ENCODE peak calls at places on chromosome 19, in ten cellular contexts. One of them, this sample, is unnamed.

GRCh38 chr19:19591133-19591825 is 27.2 kb downstream of the PBX4 start:
- DNase-seq in stomach: peak; percentile 53
- DNase-seq in IMR-90: peak; percentile 99
- DNase-seq in tibial nerve: no peak
- DNase-seq in Peyer's patch: peak; percentile 53
- DNase-seq in uterus: no peak
- DNase-seq in endothelial cell of umbilical vein: no peak
- DNase-seq in H1: peak; percentile 39
- DNase-seq in heart left ventricle: no peak
- DNase-seq in breast epithelium: peak; percentile 73
- DNase-seq in this sample: peak; percentile 58

GRCh38 chr19:42406111-42406510 is 16.0 kb upstream of the CNFN start:
- DNase-seq in tibial nerve: no peak
- DNase-seq in Peyer's patch: no peak
- DNase-seq in breast epithelium: no peak
- DNase-seq in IMR-90: no peak
- DNase-seq in heart left ventricle: no peak
- DNase-seq in uterus: no peak
- DNase-seq in H1: no peak
- DNase-seq in stomach: no peak
- DNase-seq in endothelial cell of umbilical vein: no peak
- DNase-seq in this sample: no peak

GRCh38 chr19:49014123-49014869 is 2.6 kb downstream of the LHB start:
- DNase-seq in uterus: no peak
- DNase-seq in heart left ventricle: no peak
- DNase-seq in IMR-90: peak; percentile 40
- DNase-seq in tibial nerve: no peak
- DNase-seq in H1: no peak
- DNase-seq in endothelial cell of umbilical vein: no peak
- DNase-seq in stomach: no peak
- DNase-seq in breast epithelium: no peak
- DNase-seq in Peyer's patch: no peak
- DNase-seq in this sample: no peak

GRCh38 chr19:56137405-56137804 is 3.7 kb upstream of the ZNF444 start:
- DNase-seq in uterus: no peak
- DNase-seq in endothelial cell of umbilical vein: peak; percentile 8
- DNase-seq in Peyer's patch: no peak
- DNase-seq in IMR-90: no peak
- DNase-seq in stomach: peak; percentile 93
- DNase-seq in breast epithelium: peak; percentile 71
- DNase-seq in H1: no peak
- DNase-seq in tibial nerve: no peak
- DNase-seq in heart left ventricle: no peak
- DNase-seq in this sample: peak; percentile 88

GRCh38 chr19:43101950-43102349 is 19.4 kb upstream of the PSG2 start:
- DNase-seq in breast epithelium: no peak
- DNase-seq in tibial nerve: no peak
- DNase-seq in heart left ventricle: no peak
- DNase-seq in IMR-90: no peak
- DNase-seq in H1: no peak
- DNase-seq in endothelial cell of umbilical vein: no peak
- DNase-seq in Peyer's patch: no peak
- DNase-seq in uterus: no peak
- DNase-seq in stomach: no peak
- DNase-seq in this sample: no peak

GRCh38 chr19:1012334-1012733 is 8.6 kb downstream of the TMEM259 start:
- DNase-seq in IMR-90: no peak
- DNase-seq in uterus: no peak
- DNase-seq in heart left ventricle: no peak
- DNase-seq in breast epithelium: no peak
- DNase-seq in stomach: no peak
- DNase-seq in endothelial cell of umbilical vein: no peak
- DNase-seq in Peyer's patch: no peak
- DNase-seq in H1: no peak
- DNase-seq in tibial nerve: no peak
- DNase-seq in this sample: no peak

GRCh38 chr19:342801-343421 is 1.7 kb downstream of the MIER2 start:
- DNase-seq in breast epithelium: no peak
- DNase-seq in stomach: peak; percentile 51
- DNase-seq in Peyer's patch: no peak
- DNase-seq in endothelial cell of umbilical vein: peak; percentile 98
- DNase-seq in heart left ventricle: peak; percentile 91
- DNase-seq in tibial nerve: peak; percentile 23
- DNase-seq in H1: no peak
- DNase-seq in uterus: peak; percentile 49
- DNase-seq in IMR-90: peak; percentile 93
- DNase-seq in this sample: peak; percentile 12

GRCh38 chr19:55473201-55473600 is 3.2 kb upstream of the ZNF628 start:
- DNase-seq in IMR-90: no peak
- DNase-seq in endothelial cell of umbilical vein: no peak
- DNase-seq in stomach: no peak
- DNase-seq in Peyer's patch: no peak
- DNase-seq in heart left ventricle: no peak
- DNase-seq in H1: no peak
- DNase-seq in tibial nerve: no peak
- DNase-seq in breast epithelium: no peak
- DNase-seq in uterus: no peak
- DNase-seq in this sample: no peak

GRCh38 chr19:32343550-32344262 is 1.7 kb upstream of the ZNF507 start:
- DNase-seq in IMR-90: no peak
- DNase-seq in uterus: no peak
- DNase-seq in heart left ventricle: no peak
- DNase-seq in Peyer's patch: no peak
- DNase-seq in H1: no peak
- DNase-seq in endothelial cell of umbilical vein: no peak
- DNase-seq in stomach: no peak
- DNase-seq in tibial nerve: no peak
- DNase-seq in breast epithelium: no peak
- DNase-seq in this sample: no peak

GRCh38 chr19:13208131-13208963 is 58.1 kb downstream of the IER2 start:
- DNase-seq in Peyer's patch: peak; percentile 74
- DNase-seq in endothelial cell of umbilical vein: peak; percentile 42
- DNase-seq in stomach: peak; percentile 33
- DNase-seq in heart left ventricle: peak; percentile 47
- DNase-seq in IMR-90: peak; percentile 76
- DNase-seq in breast epithelium: peak; percentile 50
- DNase-seq in tibial nerve: peak; percentile 35
- DNase-seq in H1: no peak
- DNase-seq in uterus: peak; percentile 61
- DNase-seq in this sample: peak; percentile 24

GRCh38 chr19:2624537-2625091 is 77.9 kb downstream of the GNG7 start:
- DNase-seq in stomach: peak; percentile 75
- DNase-seq in breast epithelium: peak; percentile 58
- DNase-seq in uterus: no peak
- DNase-seq in tibial nerve: no peak
- DNase-seq in Peyer's patch: peak; percentile 70
- DNase-seq in heart left ventricle: peak; percentile 90
- DNase-seq in endothelial cell of umbilical vein: no peak
- DNase-seq in H1: no peak
- DNase-seq in IMR-90: no peak
- DNase-seq in this sample: peak; percentile 98

GRCh38 chr19:48501961-48502719 is 9.5 kb downstream of the LMTK3 start:
- DNase-seq in uterus: peak; percentile 21
- DNase-seq in endothelial cell of umbilical vein: no peak
- DNase-seq in IMR-90: no peak
- DNase-seq in stomach: peak; percentile 95
- DNase-seq in heart left ventricle: no peak
- DNase-seq in breast epithelium: peak; percentile 98
- DNase-seq in tibial nerve: no peak
- DNase-seq in Peyer's patch: peak; percentile 79
- DNase-seq in H1: peak; percentile 100
- DNase-seq in this sample: peak; percentile 99

GRCh38 chr19:3693030-3693925 is 7.0 kb downstream of the PIP5K1C start:
- DNase-seq in IMR-90: no peak
- DNase-seq in heart left ventricle: no peak
- DNase-seq in tibial nerve: no peak
- DNase-seq in uterus: no peak
- DNase-seq in H1: no peak
- DNase-seq in stomach: no peak
- DNase-seq in endothelial cell of umbilical vein: no peak
- DNase-seq in breast epithelium: no peak
- DNase-seq in Peyer's patch: no peak
- DNase-seq in this sample: no peak

GRCh38 chr19:41322451-41322850 is 12.5 kb downstream of the CCDC97 start:
- DNase-seq in stomach: no peak
- DNase-seq in IMR-90: no peak
- DNase-seq in H1: no peak
- DNase-seq in breast epithelium: no peak
- DNase-seq in uterus: no peak
- DNase-seq in tibial nerve: no peak
- DNase-seq in heart left ventricle: no peak
- DNase-seq in endothelial cell of umbilical vein: no peak
- DNase-seq in Peyer's patch: no peak
- DNase-seq in this sample: no peak

GRCh38 chr19:48881741-48882657 is 9.8 kb downstream of the PPP1R15A start:
- DNase-seq in heart left ventricle: no peak
- DNase-seq in Peyer's patch: no peak
- DNase-seq in endothelial cell of umbilical vein: no peak
- DNase-seq in stomach: no peak
- DNase-seq in breast epithelium: no peak
- DNase-seq in tibial nerve: no peak
- DNase-seq in uterus: no peak
- DNase-seq in H1: peak; percentile 33
- DNase-seq in IMR-90: no peak
- DNase-seq in this sample: no peak

DNA sequence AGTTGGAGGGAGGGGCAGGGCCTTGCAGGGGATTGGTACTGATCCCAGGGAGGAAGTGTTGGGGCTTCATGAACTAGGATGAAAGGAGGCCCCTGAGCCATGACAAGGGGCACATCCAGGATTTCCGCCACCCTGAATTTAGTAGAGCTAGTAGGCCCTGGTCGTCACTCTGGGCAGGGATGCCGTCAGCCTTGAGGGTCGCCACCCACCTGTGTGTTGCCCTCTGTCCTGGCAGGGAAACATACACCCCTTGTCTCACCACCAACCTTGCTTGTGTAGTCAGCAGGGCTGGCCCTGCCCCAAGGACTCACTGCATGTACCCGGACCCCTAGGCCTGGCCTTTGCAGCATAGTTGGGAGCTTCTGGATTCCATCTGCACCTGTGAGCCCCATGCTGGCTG is 9.4 kb upstream of the QTRT1 start:
- DNase-seq in breast epithelium: no peak
- DNase-seq in stomach: no peak
- DNase-seq in Peyer's patch: no peak
- DNase-seq in IMR-90: no peak
- DNase-seq in uterus: no peak
- DNase-seq in H1: no peak
- DNase-seq in heart left ventricle: no peak
- DNase-seq in endothelial cell of umbilical vein: no peak
- DNase-seq in tibial nerve: no peak
- DNase-seq in this sample: no peak
- TF ChIP-seq POLR2A in breast epithelium: no peak
- TF ChIP-seq POLR2A in stomach: no peak
- TF ChIP-seq POLR2A in Peyer's patch: no peak
- TF ChIP-seq POLR2A in IMR-90: no peak
- TF ChIP-seq POLR2A in uterus: no peak
- TF ChIP-seq POLR2A in H1: peak; percentile 59
- TF ChIP-seq POLR2A in heart left ventricle: no peak
- TF ChIP-seq POLR2A in endothelial cell of umbilical vein: no peak
- TF ChIP-seq POLR2A in tibial nerve: no peak
- TF ChIP-seq POLR2A in this sample: no peak

GRCh38 chr19:30476997-30477396 is 104.8 kb downstream of the ZNF536 start:
- DNase-seq in Peyer's patch: no peak
- DNase-seq in H1: no peak
- DNase-seq in uterus: no peak
- DNase-seq in stomach: no peak
- DNase-seq in IMR-90: no peak
- DNase-seq in endothelial cell of umbilical vein: no peak
- DNase-seq in breast epithelium: no peak
- DNase-seq in tibial nerve: no peak
- DNase-seq in heart left ventricle: no peak
- DNase-seq in this sample: no peak
- H3K36me3 ChIP-seq in Peyer's patch: no peaks in the 10 kb centered on the region
- H3K36me3 ChIP-seq in H1: no peaks in the 10 kb centered on the region
- H3K36me3 ChIP-seq in uterus: no peaks in the 10 kb centered on the region
- H3K36me3 ChIP-seq in stomach: no peaks in the 10 kb centered on the region
- H3K36me3 ChIP-seq in IMR-90: no peaks in the 10 kb centered on the region
- H3K36me3 ChIP-seq in endothelial cell of umbilical vein: no peaks in the 10 kb centered on the region
- H3K36me3 ChIP-seq in breast epithelium: no peaks in the 10 kb centered on the region
- H3K36me3 ChIP-seq in tibial nerve: peaks cover 3% of the 10 kb centered on the region
- H3K36me3 ChIP-seq in heart left ventricle: no peaks in the 10 kb centered on the region
- H3K36me3 ChIP-seq in this sample: no peaks in the 10 kb centered on the region

DNA sequence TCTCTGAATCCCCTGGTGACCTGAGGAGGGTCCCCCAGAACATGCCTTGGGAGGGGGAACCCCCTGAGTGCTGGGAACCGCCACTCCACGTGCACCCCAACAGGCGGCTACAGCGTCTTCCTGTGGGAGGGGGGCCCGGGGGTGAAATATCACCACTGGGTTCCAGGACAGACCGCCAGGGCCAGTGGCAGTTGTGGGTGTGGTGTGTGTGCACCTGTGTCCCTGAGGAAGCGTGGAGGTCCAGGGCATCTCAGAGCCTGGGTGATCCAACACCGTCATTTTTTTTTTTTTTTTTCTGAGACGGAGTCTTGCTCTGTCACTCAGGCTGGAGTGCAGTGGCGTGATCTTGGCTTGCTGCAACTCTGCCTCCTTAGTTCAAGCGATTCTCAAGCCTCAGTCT is 4.2 kb downstream of the ADGRE5 start:
- DNase-seq in breast epithelium: no peak
- DNase-seq in stomach: no peak
- DNase-seq in Peyer's patch: no peak
- DNase-seq in heart left ventricle: no peak
- DNase-seq in endothelial cell of umbilical vein: no peak
- DNase-seq in uterus: no peak
- DNase-seq in tibial nerve: no peak
- DNase-seq in H1: no peak
- DNase-seq in IMR-90: no peak
- DNase-seq in this sample: no peak
- TF ChIP-seq POLR2A in breast epithelium: no peak
- TF ChIP-seq POLR2A in stomach: no peak
- TF ChIP-seq POLR2A in Peyer's patch: no peak
- TF ChIP-seq POLR2A in heart left ventricle: no peak
- TF ChIP-seq POLR2A in endothelial cell of umbilical vein: no peak
- TF ChIP-seq POLR2A in uterus: no peak
- TF ChIP-seq POLR2A in tibial nerve: no peak
- TF ChIP-seq POLR2A in H1: no peak
- TF ChIP-seq POLR2A in IMR-90: no peak
- TF ChIP-seq POLR2A in this sample: no peak

DNA sequence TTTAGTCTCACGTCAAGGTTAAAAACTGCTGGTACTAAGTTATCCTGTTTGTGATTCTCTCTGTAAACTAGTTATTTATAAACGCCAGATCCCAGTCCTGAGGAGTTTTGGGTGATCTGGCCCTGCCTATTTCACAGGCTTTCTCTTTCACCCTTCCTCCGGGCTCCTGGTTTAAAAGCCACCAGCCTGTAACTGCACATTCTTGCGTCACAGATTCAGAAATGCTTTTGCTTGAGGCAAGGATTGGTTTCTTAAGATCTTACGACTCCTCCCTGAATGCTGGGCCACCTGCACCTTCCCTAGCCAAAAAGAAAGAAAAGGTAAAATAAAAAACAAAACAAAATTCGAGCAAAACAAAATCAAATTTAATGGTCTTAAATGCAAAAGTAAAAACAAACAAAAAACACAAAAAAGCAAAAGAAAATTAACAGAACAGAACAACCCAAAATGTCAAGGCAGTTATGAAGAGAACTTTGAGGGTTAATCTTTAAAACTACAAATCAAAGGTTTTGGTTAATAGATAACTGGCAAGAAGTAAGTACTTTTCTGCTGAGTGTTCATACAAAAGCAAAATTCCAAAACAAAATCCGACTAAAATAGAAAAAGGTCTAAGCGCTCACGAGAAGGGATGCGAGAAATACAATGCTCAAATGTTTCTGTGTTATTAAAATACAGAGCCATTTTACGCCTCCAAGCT is 18.6 kb upstream of the TIMM44 start:
- DNase-seq in tibial nerve: no peak
- DNase-seq in heart left ventricle: no peak
- DNase-seq in IMR-90: no peak
- DNase-seq in endothelial cell of umbilical vein: no peak
- DNase-seq in Peyer's patch: no peak
- DNase-seq in H1: no peak
- DNase-seq in stomach: no peak
- DNase-seq in uterus: no peak
- DNase-seq in breast epithelium: no peak
- DNase-seq in this sample: no peak
- H3K36me3 ChIP-seq in tibial nerve: peaks cover 84% of the 10 kb centered on the region
- H3K36me3 ChIP-seq in heart left ventricle: peaks cover 82% of the 10 kb centered on the region
- H3K36me3 ChIP-seq in IMR-90: peaks cover 53% of the 10 kb centered on the region
- H3K36me3 ChIP-seq in endothelial cell of umbilical vein: peaks cover 16% of the 10 kb centered on the region
- H3K36me3 ChIP-seq in Peyer's patch: peaks cover 68% of the 10 kb centered on the region
- H3K36me3 ChIP-seq in H1: peaks cover 61% of the 10 kb centered on the region
- H3K36me3 ChIP-seq in stomach: peaks cover 83% of the 10 kb centered on the region
- H3K36me3 ChIP-seq in uterus: no peaks in the 10 kb centered on the region
- H3K36me3 ChIP-seq in breast epithelium: no peaks in the 10 kb centered on the region
- H3K36me3 ChIP-seq in this sample: peaks cover 46% of the 10 kb centered on the region